ENCODE peak calls at places on chromosome 7, in six cellular contexts. C, Q, E, J, P and W are unnamed samples.

GRCh38 chr7:101924171-101924570 is 106.7 kb downstream of the CUX1 start:
- DNase-seq in Q (peak), E (no peak), C (peak), P (no peak), J (no peak), W (peak)

GRCh38 chr7:91266067-91266930 is 2.1 kb downstream of the FZD1 start:
- DNase-seq in C (peak), J (no peak), P (peak), Q (no peak), E (peak), W (no peak)

GRCh38 chr7:137231167-137231566 is 112.4 kb downstream of the PTN start:
- DNase-seq in C (no peak), J (no peak), P (no peak), E (no peak), Q (no peak), W (no peak)

GRCh38 chr7:95630702-95631458 is 34.6 kb upstream of the PDK4 start:
- DNase-seq in P (no peak), J (no peak), Q (peak), E (no peak), C (no peak), W (peak)

GRCh38 chr7:95996886-95997285 is 224.5 kb downstream of the DYNC1I1 start:
- DNase-seq in P (no peak), C (no peak), E (no peak), J (no peak), Q (no peak), W (no peak)

GRCh38 chr7:109503421-109503820 is 933.7 kb downstream of the DNAJB9 start:
- DNase-seq in P (no peak), E (no peak), J (no peak), Q (no peak), C (no peak), W (peak)

GRCh38 chr7:23106801-23107713 is 1.5 kb downstream of the KLHL7 start:
- DNase-seq in Q (peak), P (no peak), E (no peak), J (no peak), C (peak), W (no peak)

GRCh38 chr7:40437498-40437897 is 302.7 kb downstream of the SUGCT start:
- DNase-seq in Q (peak), C (peak), J (no peak), E (no peak), P (no peak), W (peak)

GRCh38 chr7:44661233-44661632 is 54.8 kb downstream of the OGDH start:
- DNase-seq in J (no peak), Q (no peak), C (no peak), E (no peak), P (no peak), W (no peak)

GRCh38 chr7:17495655-17496396 is 197.4 kb downstream of the AHR start:
- DNase-seq in Q (no peak), E (no peak), P (no peak), J (no peak), C (no peak), W (peak)

GRCh38 chr7:2313450-2314208 is 612 bp downstream of the SNX8 start:
- DNase-seq in C (no peak), Q (peak), E (no peak), J (no peak), P (no peak), W (no peak)

GRCh38 chr7:23530355-23530754 is 1.4 kb downstream of the TRA2A start:
- DNase-seq in Q (peak), C (peak), J (no peak), P (no peak), E (no peak), W (peak)

GRCh38 chr7:23315366-23315765 is 16.2 kb downstream of the MALSU1 start:
- DNase-seq in C (no peak), E (no peak), J (no peak), P (no peak), Q (no peak), W (no peak)

GRCh38 chr7:73871163-73872011 is 10.4 kb downstream of the TMEM270 start:
- DNase-seq in E (peak), J (no peak), P (no peak), Q (no peak), C (no peak), W (peak)

GRCh38 chr7:47344171-47344955 is 237.5 kb downstream of the TNS3 start:
- DNase-seq in C (no peak), P (no peak), J (no peak), Q (no peak), E (no peak), W (no peak)

GRCh38 chr7:39587393-39587792 is 21.2 kb downstream of the YAE1 start:
- DNase-seq in P (no peak), E (no peak), Q (peak), C (peak), J (no peak), W (no peak)

GRCh38 chr7:17370901-17371550 is 72.6 kb downstream of the AHR start:
- DNase-seq in J (no peak), E (no peak), Q (peak), P (no peak), C (peak), W (no peak)

GRCh38 chr7:45524373-45524913 is 49.7 kb upstream of the ADCY1 start:
- DNase-seq in Q (no peak), E (no peak), P (no peak), J (no peak), C (no peak), W (no peak)

GRCh38 chr7:11758627-11759111 is 73.3 kb downstream of the THSD7A start:
- DNase-seq in C (no peak), E (no peak), P (no peak), Q (no peak), J (no peak), W (peak)

GRCh38 chr7:41689815-41690214 is 13.1 kb downstream of the INHBA start:
- DNase-seq in E (no peak), Q (no peak), P (no peak), C (no peak), J (no peak), W (no peak)

GRCh38 chr7:93043393-93043985 is 74.3 kb downstream of the SAMD9 start:
- DNase-seq in Q (peak), E (peak), J (peak), C (peak), P (peak), W (no peak)

GRCh38 chr7:76244781-76245391 is 43.2 kb downstream of the SRRM3 start:
- DNase-seq in E (no peak), J (no peak), C (no peak), P (no peak), Q (no peak), W (no peak)

GRCh38 chr7:91533996-91534395 is 269.8 kb downstream of the FZD1 start:
- DNase-seq in Q (no peak), E (no peak), C (no peak), J (no peak), P (no peak), W (no peak)

GRCh38 chr7:12655161-12655560 is 32.3 kb upstream of the ARL4A start:
- DNase-seq in J (no peak), P (no peak), E (no peak), C (peak), Q (no peak), W (no peak)

GRCh38 chr7:97043281-97043680 is 18.6 kb upstream of the DLX5 start:
- DNase-seq in Q (no peak), C (peak), P (no peak), E (no peak), J (no peak), W (peak)

GRCh38 chr7:2616973-2617709 is 14.6 kb upstream of the TTYH3 start:
- DNase-seq in C (no peak), E (no peak), P (no peak), J (no peak), Q (no peak), W (no peak)

GRCh38 chr7:132654150-132654549 is 77.9 kb upstream of the PLXNA4 start:
- DNase-seq in E (peak), C (no peak), P (peak), J (no peak), Q (peak), W (peak)

GRCh38 chr7:137820677-137821420 is 25.9 kb downstream of the DGKI start:
- DNase-seq in C (peak), E (peak), P (peak), J (peak), Q (peak), W (no peak)

GRCh38 chr7:50513166-50513871 is 51.9 kb downstream of the DDC start:
- DNase-seq in Q (no peak), E (no peak), C (no peak), J (no peak), P (no peak), W (no peak)

GRCh38 chr7:135634191-135634878 is 28.0 kb upstream of the STMP1 start:
- DNase-seq in J (no peak), C (no peak), P (no peak), Q (no peak), E (no peak), W (no peak)
- H3K27ac ChIP-seq in J (no peak), C (no peak), P (no peak), Q (no peak), E (no peak), W (no peak)

DNA sequence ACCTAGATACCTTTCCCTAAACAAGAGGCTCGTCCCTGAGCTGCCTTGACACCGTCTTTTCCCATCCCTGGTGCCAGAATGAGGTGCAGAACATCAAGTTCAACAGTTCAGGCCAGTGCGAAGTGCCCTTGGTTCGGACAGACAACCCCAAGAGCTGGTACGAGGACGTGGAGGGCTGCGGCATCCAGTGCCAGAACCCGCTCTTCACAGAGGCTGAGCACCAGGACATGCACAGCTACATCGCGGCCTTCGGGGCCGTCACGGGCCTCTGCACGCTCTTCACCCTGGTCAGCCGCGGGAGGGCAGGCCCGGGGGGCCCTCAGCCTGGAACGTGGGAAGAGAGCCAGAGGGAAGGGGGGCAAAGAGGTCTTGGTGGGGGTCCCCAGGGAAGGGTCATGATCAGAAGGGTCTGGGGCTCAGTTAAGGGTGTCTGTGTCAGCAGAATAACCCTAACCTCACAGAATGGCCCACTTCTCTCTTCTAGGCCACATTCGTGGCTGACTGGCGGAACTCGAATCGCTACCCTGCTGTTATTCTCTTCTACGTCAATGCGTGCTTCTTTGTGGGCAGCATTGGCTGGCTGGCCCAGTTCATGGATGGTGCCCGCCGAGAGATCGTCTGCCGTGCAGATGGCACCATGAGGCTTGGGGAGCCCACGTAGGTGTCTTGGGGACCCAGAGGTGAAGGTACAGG is 16.8 kb downstream of the SMO start:
- DNase-seq in E (no peak), P (no peak), C (no peak), J (no peak), Q (no peak), W (no peak)
- H3K4me2 ChIP-seq in E (no peak), P (no peak), C (no peak), J (no peak), Q (no peak), W (no peak)

GRCh38 chr7:122407195-122407594 is 102.6 kb upstream of the FEZF1 start:
- DNase-seq in E (no peak), P (no peak), Q (no peak), C (no peak), J (no peak), W (no peak)

GRCh38 chr7:122403113-122403512 is 98.6 kb upstream of the FEZF1 start:
- DNase-seq in P (no peak), J (no peak), E (no peak), C (no peak), Q (no peak), W (no peak)

GRCh38 chr7:122397381-122397780 is 92.8 kb upstream of the FEZF1 start:
- DNase-seq in J (no peak), P (no peak), Q (no peak), C (no peak), E (no peak), W (no peak)

DNA sequence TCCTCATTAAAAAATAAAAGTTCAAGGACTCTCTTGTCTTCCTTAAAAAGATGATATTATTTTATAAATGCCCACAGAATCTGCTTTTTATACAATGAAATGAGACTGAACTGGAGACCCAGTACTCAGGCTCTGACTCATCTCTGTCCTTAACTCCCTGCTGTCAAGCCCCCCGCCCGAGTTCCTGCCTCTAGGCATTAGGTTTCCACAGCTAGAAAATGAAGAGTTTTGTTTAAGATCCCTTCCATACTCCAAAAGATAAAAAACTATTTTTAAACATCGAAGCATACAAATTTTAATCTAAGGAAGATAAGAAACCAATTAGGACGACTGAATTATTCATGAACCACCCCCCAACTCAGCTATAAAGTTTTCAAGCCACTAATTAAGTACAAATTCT is 97.7 kb upstream of the FEZF1 start:
- DNase-seq in C (no peak), E (no peak), P (no peak), Q (no peak), J (no peak), W (no peak)
- H3K14ac ChIP-seq in C (no peak), E (no peak), P (no peak), Q (no peak), J (no peak), W (no peak)

DNA sequence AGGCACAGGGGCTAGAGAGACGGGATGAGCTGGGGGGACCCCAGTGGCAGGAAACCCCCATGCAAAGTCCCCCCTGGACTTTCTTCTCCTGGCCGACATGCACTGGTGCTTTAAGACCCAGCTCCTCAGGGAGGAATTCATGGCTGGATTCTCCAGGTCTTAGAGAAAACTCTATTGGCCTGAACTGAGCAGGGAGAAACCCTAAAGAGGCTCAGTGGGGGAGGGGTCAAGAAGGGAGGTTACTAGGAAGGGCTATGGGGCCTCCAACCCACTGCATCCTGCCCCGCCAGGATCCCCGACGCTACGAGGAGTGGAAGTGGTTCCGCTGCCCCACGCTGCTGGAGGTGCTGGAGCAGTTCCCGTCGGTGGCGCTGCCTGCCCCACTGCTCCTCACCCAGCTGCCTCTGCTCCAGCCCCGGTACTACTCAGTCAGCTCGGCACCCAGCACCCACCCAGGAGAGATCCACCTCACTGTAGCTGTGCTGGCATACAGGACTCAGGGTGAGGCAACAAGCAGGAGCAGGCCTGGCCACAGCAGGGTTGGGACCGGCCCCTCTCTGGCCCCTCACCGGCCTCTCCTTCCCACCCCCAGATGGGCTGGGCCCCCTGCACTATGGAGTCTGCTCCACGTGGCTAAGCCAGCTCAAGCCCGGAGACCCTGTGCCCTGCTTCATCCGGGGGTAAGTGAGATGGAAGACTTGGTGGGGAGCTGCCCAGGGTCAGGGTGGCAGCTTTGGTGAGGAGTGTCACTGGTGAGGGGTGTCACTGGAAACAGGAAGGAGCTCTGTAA is 13.8 kb downstream of the ATG9B start:
- DNase-seq in C (peak), E (peak), Q (peak), J (no peak), P (no peak), W (no peak)
- H3K27ac ChIP-seq in C (no peak), E (no peak), Q (no peak), J (no peak), P (no peak), W (no peak)

DNA sequence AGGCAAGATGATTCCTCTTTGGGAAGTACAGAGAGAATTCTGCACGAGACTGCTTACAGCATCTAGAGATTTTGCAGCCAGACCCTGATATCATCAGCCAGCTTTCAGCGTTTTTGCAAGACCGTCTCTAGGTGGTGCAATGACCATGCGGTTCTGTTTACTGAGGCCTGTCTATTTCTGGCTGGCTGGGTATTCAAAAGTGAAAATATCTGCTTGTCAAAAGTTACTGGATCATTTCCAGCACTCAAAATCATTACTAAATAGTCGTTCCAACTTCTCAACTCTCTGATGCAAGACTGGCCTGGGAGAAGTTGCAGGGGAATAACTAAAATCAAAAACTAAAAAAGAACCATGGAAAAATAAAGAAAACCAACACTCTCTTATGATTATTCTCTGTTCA is 240.1 kb downstream of the ELMO1 start:
- DNase-seq in E (peak), J (peak), P (no peak), C (peak), Q (peak), W (peak)
- H3K4me2 ChIP-seq in E (no peak), J (no peak), P (no peak), C (no peak), Q (no peak), W (no peak)

GRCh38 chr7:80387634-80388033 is 124.2 kb downstream of the GNAT3 start:
- DNase-seq in J (no peak), P (no peak), E (no peak), C (no peak), Q (peak), W (peak)

GRCh38 chr7:80393786-80394185 is 118.1 kb downstream of the GNAT3 start:
- DNase-seq in P (no peak), Q (no peak), J (no peak), E (no peak), C (no peak), W (no peak)

GRCh38 chr7:80386686-80387085 is 125.2 kb downstream of the GNAT3 start:
- DNase-seq in C (peak), J (no peak), P (no peak), Q (peak), E (no peak), W (no peak)

DNA sequence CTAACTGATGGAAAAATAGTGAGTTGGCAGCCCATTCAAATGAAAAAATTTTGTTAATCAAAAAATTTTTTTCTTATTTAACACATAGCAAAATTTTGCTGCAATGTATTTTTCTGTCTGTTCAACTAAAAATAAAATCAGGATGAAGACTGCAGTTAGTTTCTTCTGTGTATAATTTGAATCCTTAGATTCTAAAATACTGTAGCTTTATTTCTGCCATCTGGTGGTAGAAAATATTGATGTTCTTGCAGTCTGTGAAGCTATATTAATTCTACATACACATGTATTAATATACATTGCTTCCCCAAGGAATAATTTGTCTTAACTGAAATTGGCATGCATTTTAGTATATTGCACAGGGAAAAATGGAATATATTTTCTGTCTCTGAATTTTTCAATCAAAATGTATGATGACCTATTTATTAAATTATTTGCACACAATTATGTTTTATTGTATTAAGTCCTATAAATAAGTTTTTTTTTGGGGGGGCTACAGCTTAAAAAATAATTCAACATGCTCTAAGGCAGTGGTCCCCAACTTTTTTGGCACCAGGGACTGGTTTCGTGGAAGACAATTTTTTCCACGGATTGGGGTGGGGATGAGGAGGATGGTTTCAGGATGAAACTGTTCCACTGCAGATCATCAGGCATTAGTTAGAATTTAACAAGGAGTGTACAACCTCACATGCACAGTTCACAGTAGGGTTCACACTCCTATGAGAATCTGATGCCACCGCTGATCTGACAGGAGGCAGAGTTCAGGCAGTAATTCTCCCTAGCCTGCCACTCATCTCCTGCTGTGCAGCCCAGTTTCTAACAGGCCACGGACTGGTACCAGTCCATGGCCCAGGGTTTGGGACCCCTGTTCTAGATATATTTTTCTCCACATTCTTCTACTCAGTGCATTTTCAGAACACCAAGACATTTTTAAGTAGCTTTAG is 119.4 kb downstream of the GNAT3 start:
- DNase-seq in C (peak), E (no peak), J (no peak), Q (peak), P (no peak), W (peak)
- H3K14ac ChIP-seq in C (no peak), E (no peak), J (no peak), Q (no peak), P (no peak), W (no peak)

DNA sequence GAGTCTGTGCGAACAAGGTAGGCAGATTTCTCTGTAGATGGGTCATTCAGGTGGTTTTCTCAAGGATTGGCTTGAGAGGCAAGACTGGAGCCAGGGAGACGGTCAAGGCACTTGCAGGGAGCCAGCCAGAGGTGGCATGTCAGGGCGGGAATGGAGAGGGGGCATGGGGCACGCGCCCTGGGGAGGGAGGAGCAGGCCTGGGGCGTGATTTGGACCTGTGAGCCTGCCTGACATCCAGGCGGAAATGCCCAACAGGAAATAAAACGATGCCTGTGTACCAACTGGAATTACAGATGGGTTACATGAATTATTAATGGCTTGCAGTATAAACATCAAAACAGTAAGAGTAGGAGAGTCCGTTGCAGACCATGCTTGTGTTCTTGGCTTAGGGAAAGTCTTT is 8.6 kb upstream of the SUN1 start:
- DNase-seq in C (no peak), J (no peak), E (no peak), P (no peak), Q (no peak), W (no peak)
- H3K27ac ChIP-seq in C (no peak), J (no peak), E (no peak), P (no peak), Q (no peak), W (no peak)